ENCODE peak calls at places on chromosomes 3 and 15, in eight cellular contexts. T, N, C, G, F, E, A and H are unnamed samples.

GRCh38 chr3:86051058-86051457 is 939.9 kb downstream of the VGLL3 start:
- DNase-seq in T (no peak), F (no peak), C (no peak), A (no peak), E (no peak), G (no peak), N (no peak), H (no peak)

GRCh38 chr3:179981646-179982045 is 55.1 kb downstream of the PEX5L start:
- DNase-seq in C (no peak), N (no peak), T (no peak), G (no peak), F (no peak), E (no peak), A (no peak), H (no peak)

GRCh38 chr3:15682766-15683165 is 81.2 kb downstream of the BTD start:
- DNase-seq in A (no peak), G (peak), E (peak), T (no peak), N (no peak), F (no peak), C (no peak), H (peak)

GRCh38 chr3:57700737-57701136 is 7.9 kb upstream of the DENND6A start:
- DNase-seq in A (no peak), E (no peak), G (no peak), N (no peak), T (no peak), F (no peak), C (no peak), H (no peak)

GRCh38 chr15:60383008-60383694 is 14.6 kb downstream of the ANXA2 start:
- DNase-seq in G (peak), T (no peak), E (no peak), A (no peak), C (no peak), N (no peak), F (no peak), H (peak)

GRCh38 chr15:90691369-90691768 is 25.8 kb upstream of the BLM start:
- DNase-seq in C (no peak), G (no peak), F (no peak), T (no peak), A (no peak), E (no peak), N (no peak), H (no peak)

GRCh38 chr15:82812994-82813393 is 3.6 kb downstream of the WHAMM start:
- DNase-seq in A (no peak), N (no peak), G (peak), C (no peak), F (no peak), E (peak), T (no peak), H (no peak)

GRCh38 chr15:39598958-39599845 is 18.3 kb downstream of the THBS1 start:
- DNase-seq in E (peak), T (no peak), A (no peak), C (no peak), G (peak), N (no peak), F (peak), H (peak)

GRCh38 chr15:43209059-43209824 is 11.6 kb downstream of the EPB42 start:
- DNase-seq in T (no peak), F (no peak), C (no peak), A (no peak), E (peak), G (peak), N (peak), H (no peak)

GRCh38 chr3:140931016-140931454 is 10.6 kb upstream of the SLC25A36 start:
- DNase-seq in F (no peak), E (no peak), G (no peak), N (peak), A (no peak), C (no peak), T (no peak), H (peak)

GRCh38 chr3:81502251-81502650 is 259.2 kb downstream of the GBE1 start:
- DNase-seq in A (no peak), N (no peak), F (no peak), E (peak), T (no peak), G (no peak), C (no peak), H (no peak)

GRCh38 chr3:159911011-159911663 is 77.5 kb upstream of the IL12A start:
- DNase-seq in G (no peak), A (no peak), N (no peak), F (peak), T (no peak), C (no peak), E (no peak), H (peak)

GRCh38 chr3:195268608-195269309 is 2.2 kb downstream of the XXYLT1 start:
- DNase-seq in A (no peak), N (no peak), T (no peak), E (no peak), C (no peak), G (no peak), F (no peak), H (no peak)

GRCh38 chr15:87528873-87529272 is 727.7 kb downstream of the NTRK3 start:
- DNase-seq in T (no peak), C (no peak), A (no peak), N (no peak), F (no peak), E (no peak), G (peak), H (no peak)

GRCh38 chr3:126523745-126524428 is at the start of gene CHST13:
- DNase-seq in C (peak), N (peak), E (peak), F (no peak), T (no peak), A (peak), G (peak), H (peak)

GRCh38 chr3:146594843-146595482 is 10.2 kb downstream of the PLSCR5 start:
- DNase-seq in N (no peak), T (peak), F (no peak), G (peak), A (no peak), C (no peak), E (peak), H (peak)

GRCh38 chr3:44995142-44995770 is 19.2 kb downstream of the EXOSC7 start:
- DNase-seq in A (peak), C (no peak), F (no peak), N (no peak), T (no peak), E (peak), G (peak), H (peak)

GRCh38 chr3:70067860-70068479 is 68.4 kb downstream of the SAMMSON start:
- DNase-seq in G (no peak), A (no peak), F (no peak), T (no peak), E (peak), N (no peak), C (no peak), H (no peak)

GRCh38 chr15:40054746-40055575 is 16.0 kb upstream of the SRP14 start:
- DNase-seq in N (peak), E (no peak), F (no peak), A (peak), G (peak), T (peak), C (no peak), H (peak)

GRCh38 chr15:95298729-95299128 is 1031.8 kb upstream of the NR2F2 start:
- DNase-seq in T (no peak), N (no peak), A (no peak), E (no peak), C (no peak), G (no peak), F (peak), H (peak)

GRCh38 chr15:32936283-32936918 is 218.6 kb downstream of the GREM1 start:
- DNase-seq in F (peak), N (no peak), G (peak), T (no peak), C (no peak), E (peak), A (peak), H (peak)

GRCh38 chr3:119628816-119629445 is 31.2 kb downstream of the PLA1A start:
- DNase-seq in G (peak), C (no peak), N (no peak), T (no peak), F (no peak), E (no peak), A (no peak), H (no peak)

GRCh38 chr3:131794766-131795381 is 239.9 kb downstream of the CPNE4 start:
- DNase-seq in T (peak), N (peak), A (peak), C (no peak), E (peak), F (peak), G (peak), H (peak)

GRCh38 chr3:72336821-72337479 is 511.3 kb downstream of the SHQ1 start:
- DNase-seq in F (no peak), C (peak), A (peak), N (peak), G (peak), T (no peak), E (peak), H (peak)

GRCh38 chr3:8838239-8838638 is 68.8 kb upstream of the OXTR start:
- DNase-seq in F (no peak), E (no peak), T (no peak), N (no peak), A (no peak), G (no peak), C (no peak), H (no peak)

GRCh38 chr3:37308247-37308646 is 133.9 kb upstream of the LRRFIP2 start:
- DNase-seq in G (peak), T (peak), A (peak), N (no peak), F (peak), C (no peak), E (peak), H (peak)

GRCh38 chr15:90161946-90162345 is 39.2 kb upstream of the SEMA4B start:
- DNase-seq in G (no peak), E (no peak), T (no peak), N (peak), A (no peak), F (no peak), C (no peak), H (no peak)

GRCh38 chr3:59607628-59608027 is 557.8 kb upstream of the CFAP20DC start:
- DNase-seq in F (no peak), G (peak), A (peak), C (no peak), N (no peak), E (peak), T (no peak), H (no peak)

GRCh38 chr15:46644493-46645481 is 1010.0 kb downstream of the SQOR start:
- DNase-seq in C (no peak), T (no peak), N (no peak), F (no peak), A (no peak), E (no peak), G (no peak), H (no peak)

GRCh38 chr15:65787260-65787659 is 4.8 kb downstream of the DENND4A start:
- DNase-seq in C (no peak), T (no peak), F (no peak), A (no peak), E (no peak), G (no peak), N (no peak), H (no peak)

GRCh38 chr3:41198526-41198925 is 779 bp upstream of the CTNNB1 start:
- DNase-seq in N (no peak), T (no peak), F (no peak), E (no peak), G (no peak), C (no peak), A (peak), H (no peak)

GRCh38 chr3:178532414-178532813 is 3.8 kb upstream of the KCNMB2 start:
- DNase-seq in T (no peak), A (no peak), E (peak), N (no peak), C (no peak), F (peak), G (no peak), H (peak)

GRCh38 chr3:48565591-48566400 is 2.2 kb upstream of the UCN2 start:
- DNase-seq in T (no peak), G (peak), C (no peak), F (peak), A (no peak), N (no peak), E (peak), H (peak)

GRCh38 chr15:48890375-48890972 is 12.5 kb downstream of the EID1 start:
- DNase-seq in N (no peak), A (no peak), E (no peak), T (no peak), F (no peak), C (no peak), G (peak), H (no peak)